ENCODE peak calls at places on chromosomes 1 and 21, in six cellular contexts. X is HCT116, E is PC-3, S is GM23248, A is MM.1S, C is neural progenitor cell. Y is an unnamed sample.

GRCh38 chr1:229192851-229193250 is 78.1 kb upstream of the RAB4A start:
- DNase-seq in X (no peak), E (no peak), S (no peak), A (no peak), C (no peak), Y (no peak)

GRCh38 chr1:19664453-19665043 is at the start of gene HTR6:
- DNase-seq in X (no peak), E (no peak), S (peak), A (no peak), C (no peak), Y (no peak)

GRCh38 chr1:65514083-65514482 is 93.6 kb downstream of the LEPR start:
- DNase-seq in X (no peak), E (no peak), S (peak), A (no peak), C (no peak), Y (no peak)

GRCh38 chr1:109186704-109187071 is 27.0 kb upstream of the SARS1 start:
- DNase-seq in X (no peak), E (no peak), S (peak), A (no peak), C (no peak), Y (no peak)

GRCh38 chr1:2555634-2556276 is 416 bp upstream of the TNFRSF14 start:
- DNase-seq in X (no peak), E (peak), S (peak), A (peak), C (no peak), Y (no peak)

GRCh38 chr1:10782491-10783244 is 13.8 kb downstream of the CASZ1 start:
- DNase-seq in X (no peak), E (no peak), S (no peak), A (no peak), C (peak), Y (no peak)

GRCh38 chr1:9494936-9495758 is 44.1 kb upstream of the SLC25A33 start:
- DNase-seq in X (peak), E (peak), S (peak), A (peak), C (peak), Y (peak)

GRCh38 chr1:68590473-68590872 is 93.6 kb upstream of the DEPDC1 start:
- DNase-seq in X (no peak), E (peak), S (no peak), A (no peak), C (no peak), Y (no peak)

GRCh38 chr1:48966583-48966982 is 189.9 kb upstream of the BEND5 start:
- DNase-seq in X (no peak), E (peak), S (peak), A (no peak), C (no peak), Y (no peak)

GRCh38 chr1:166900987-166901386 is 24.9 kb upstream of the TADA1 start:
- DNase-seq in X (no peak), E (no peak), S (no peak), A (no peak), C (no peak), Y (no peak)

GRCh38 chr1:150976401-150976821 is 1.8 kb upstream of the CERS2 start:
- DNase-seq in X (no peak), E (no peak), S (no peak), A (no peak), C (no peak), Y (no peak)

GRCh38 chr1:157240495-157241184 is 102.4 kb upstream of the ETV3 start:
- DNase-seq in X (no peak), E (no peak), S (no peak), A (no peak), C (no peak), Y (no peak)

GRCh38 chr1:48677306-48678287 is 99.1 kb downstream of the BEND5 start:
- DNase-seq in X (peak), E (peak), S (peak), A (peak), C (peak), Y (peak)

GRCh38 chr1:18900303-18900841 is 2.0 kb downstream of the ALDH4A1 start:
- DNase-seq in X (no peak), E (no peak), S (no peak), A (no peak), C (no peak), Y (no peak)

GRCh38 chr1:108080448-108080847 is 115.5 kb upstream of the VAV3 start:
- DNase-seq in X (no peak), E (no peak), S (no peak), A (no peak), C (no peak), Y (no peak)

GRCh38 chr1:113401728-113402127 is 11.4 kb downstream of the MAGI3 start:
- DNase-seq in X (no peak), E (no peak), S (no peak), A (no peak), C (no peak), Y (no peak)

GRCh38 chr1:210373628-210373877 is 44.9 kb downstream of the HHAT start:
- DNase-seq in X (no peak), E (no peak), S (no peak), A (no peak), C (no peak), Y (no peak)

GRCh38 chr1:44924835-44925464 is 61.4 kb downstream of the EIF2B3 start:
- DNase-seq in X (peak), E (peak), S (peak), A (no peak), C (peak), Y (peak)

GRCh38 chr1:153476491-153477093 is 16.1 kb upstream of the S100A7 start:
- DNase-seq in X (no peak), E (no peak), S (no peak), A (no peak), C (no peak), Y (no peak)

GRCh38 chr1:26280333-26281042 is 602 bp downstream of the SH3BGRL3 start:
- DNase-seq in X (no peak), E (peak), S (peak), A (no peak), C (no peak), Y (no peak)

GRCh38 chr1:21912038-21912758 is 24.9 kb downstream of the HSPG2 start:
- DNase-seq in X (no peak), E (no peak), S (no peak), A (no peak), C (no peak), Y (no peak)

GRCh38 chr1:21913763-21914162 is 23.3 kb downstream of the HSPG2 start:
- DNase-seq in X (no peak), E (no peak), S (peak), A (no peak), C (no peak), Y (peak)

GRCh38 chr1:21914468-21914867 is 22.6 kb downstream of the HSPG2 start:
- DNase-seq in X (no peak), E (no peak), S (no peak), A (no peak), C (no peak), Y (no peak)

GRCh38 chr1:21914880-21915640 is 22.1 kb downstream of the HSPG2 start:
- DNase-seq in X (no peak), E (no peak), S (peak), A (no peak), C (no peak), Y (no peak)

DNA sequence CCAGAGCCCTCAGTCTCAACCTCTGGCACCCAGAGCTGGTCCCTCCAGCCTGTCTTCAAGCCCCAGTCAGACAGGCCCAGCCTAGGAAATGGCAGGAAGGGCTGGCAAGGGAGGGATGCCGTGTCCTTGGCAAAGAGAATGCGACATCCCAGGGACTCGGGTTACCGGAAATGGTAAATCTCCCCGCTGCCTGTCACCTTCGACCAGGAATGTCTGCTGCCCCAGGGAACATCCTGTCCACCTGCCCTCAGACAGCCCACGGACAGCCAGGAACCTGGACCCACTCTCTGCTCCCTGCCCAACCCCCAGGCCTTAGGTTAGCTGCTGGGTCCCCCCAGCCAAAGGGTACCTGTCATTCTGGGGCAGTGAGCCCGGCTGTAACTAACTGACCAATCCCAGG is 23.9 kb downstream of the HSPG2 start:
- DNase-seq in X (no peak), E (no peak), S (no peak), A (no peak), C (no peak), Y (no peak)
- H3K27ac ChIP-seq in X (no peak), E (no peak), S (peak), A (no peak), C (no peak), Y (no peak)

DNA sequence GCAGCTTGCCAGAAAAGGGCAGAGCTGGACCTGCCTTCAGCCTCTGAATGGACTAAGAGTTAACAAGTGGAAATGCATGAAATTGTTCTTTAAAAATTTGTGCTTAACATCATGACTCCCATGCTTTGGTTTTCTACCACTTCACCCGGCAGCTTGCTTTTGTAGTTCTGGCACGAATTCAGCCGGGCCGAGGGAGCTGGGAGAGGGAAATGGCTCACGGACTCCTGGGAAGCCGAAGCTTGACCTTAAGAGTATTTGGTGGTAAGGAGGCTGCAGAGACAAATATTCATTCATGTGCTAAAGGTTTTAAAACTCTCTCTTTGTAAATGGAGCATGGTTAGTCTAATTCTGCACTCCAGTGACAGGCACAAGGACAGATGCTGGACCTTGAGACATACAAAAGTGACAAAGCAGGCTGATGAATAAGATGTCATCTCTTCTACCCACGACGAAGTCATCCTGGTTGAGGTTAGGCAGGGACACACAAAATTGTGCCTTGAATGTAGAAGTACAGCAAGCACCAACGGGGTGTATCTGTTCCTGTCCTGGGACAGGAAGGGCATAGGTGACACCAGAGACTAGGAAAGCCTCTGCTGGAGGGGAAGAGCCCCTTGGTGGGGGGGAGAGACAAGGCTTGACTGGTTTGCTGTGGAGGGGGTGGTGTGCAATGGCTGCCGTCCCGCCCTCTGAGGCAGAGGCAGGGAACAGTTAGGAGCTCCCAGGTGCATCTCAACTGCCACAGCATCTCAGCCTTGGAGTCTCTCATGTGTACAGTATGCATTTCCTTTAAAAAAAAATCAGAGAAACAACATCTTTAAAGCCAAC is 17.4 kb upstream of the GFI1 start:
- DNase-seq in X (no peak), E (no peak), S (no peak), A (no peak), C (no peak), Y (no peak)
- H2AFZ ChIP-seq in X (no peak), E (no peak), S (no peak), A (no peak), C (no peak), Y (no peak)

GRCh38 chr1:226723640-226724532 is 15.2 kb downstream of the ITPKB start:
- DNase-seq in X (no peak), E (peak), S (peak), A (no peak), C (peak), Y (no peak)
- TF ChIP-seq EZH2 in X (no peak), E (no peak), S (no peak), A (no peak), C (no peak), Y (no peak)

GRCh38 chr1:6592441-6592840 is 10.2 kb downstream of the KLHL21 start:
- DNase-seq in X (no peak), E (no peak), S (no peak), A (no peak), C (no peak), Y (no peak)
- H3K27ac ChIP-seq in X (no peak), E (no peak), S (no peak), A (no peak), C (no peak), Y (no peak)

GRCh38 chr21:35849131-35849530 is 211.2 kb downstream of the SETD4 start:
- DNase-seq in X (no peak), E (no peak), S (no peak), A (no peak), C (no peak), Y (no peak)
- H2AFZ ChIP-seq in X (no peak), E (no peak), S (no peak), A (no peak), C (no peak), Y (no peak)